ENCODE peak calls at places on chromosomes 2 and 18, in seven cellular contexts. Y, U, J, E, A, D and S are unnamed samples.

GRCh38 chr2:5368263-5368662 is 323.9 kb upstream of the SOX11 start:
- DNase-seq in Y (no peak), U (no peak), J (no peak), E (no peak), A (no peak), D (no peak), S (no peak)

GRCh38 chr18:6851480-6851879 is 122.0 kb downstream of the ARHGAP28 start:
- DNase-seq in Y (no peak), U (no peak), J (no peak), E (no peak), A (no peak), D (no peak), S (no peak)

GRCh38 chr2:149797030-149797429 is 209.5 kb upstream of the MMADHC start:
- DNase-seq in Y (no peak), U (no peak), J (no peak), E (no peak), A (no peak), D (no peak), S (no peak)

GRCh38 chr18:686339-687111 is 25.9 kb downstream of the ENOSF1 start:
- DNase-seq in Y (peak), U (no peak), J (no peak), E (peak), A (no peak), D (no peak), S (no peak)

GRCh38 chr2:186882511-186883071 is 33.6 kb upstream of the ZSWIM2 start:
- DNase-seq in Y (no peak), U (no peak), J (no peak), E (peak), A (no peak), D (no peak), S (no peak)

GRCh38 chr18:2547477-2548087 is 23.7 kb downstream of the METTL4 start:
- DNase-seq in Y (no peak), U (no peak), J (no peak), E (peak), A (no peak), D (peak), S (no peak)

GRCh38 chr18:76672627-76673026 is 149.7 kb upstream of the ZNF236 start:
- DNase-seq in Y (no peak), U (no peak), J (no peak), E (peak), A (no peak), D (peak), S (no peak)

GRCh38 chr2:148730085-148730484 is 85.5 kb downstream of the EPC2 start:
- DNase-seq in Y (no peak), U (no peak), J (no peak), E (peak), A (no peak), D (no peak), S (no peak)

GRCh38 chr2:127220807-127221527 is 868 bp upstream of the CYP27C1 start:
- DNase-seq in Y (no peak), U (no peak), J (no peak), E (peak), A (no peak), D (no peak), S (no peak)

GRCh38 chr2:148794558-148794957 is 80.5 kb upstream of the KIF5C start:
- DNase-seq in Y (no peak), U (no peak), J (no peak), E (peak), A (no peak), D (peak), S (no peak)

DNA sequence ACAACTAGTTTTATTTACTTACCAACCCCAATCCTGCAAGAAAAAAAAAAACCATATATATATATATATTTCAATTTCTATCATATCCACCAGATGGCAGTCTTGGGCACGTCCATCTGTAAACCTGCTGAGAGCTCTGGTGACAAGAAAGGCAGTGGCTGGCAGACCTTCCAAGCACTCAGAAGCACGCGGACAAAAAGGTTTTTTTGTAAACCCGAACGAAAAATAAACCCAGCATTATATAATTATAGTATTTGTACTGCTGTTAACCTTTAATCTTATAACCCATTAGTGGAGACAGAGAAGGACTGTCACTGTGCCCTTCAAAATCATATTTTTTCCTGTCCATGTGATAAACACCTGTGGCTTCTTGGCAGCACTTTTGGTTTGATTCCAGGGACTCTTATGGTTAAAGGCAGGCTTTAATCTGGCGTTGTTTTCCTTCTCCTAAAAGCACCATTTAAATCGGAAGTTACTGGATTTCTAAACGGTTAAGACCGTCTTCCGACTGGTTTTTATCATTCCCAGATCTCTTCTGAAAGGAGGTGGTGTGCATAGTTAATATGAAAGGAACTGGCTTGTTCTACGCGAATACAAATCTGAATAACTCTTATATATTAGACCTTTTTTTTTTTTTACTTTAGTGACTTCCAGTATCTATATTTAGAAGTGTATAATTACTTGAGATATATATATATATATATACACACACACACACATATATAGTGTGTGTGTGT is 31.0 kb upstream of the SLC3A1 start:
- DNase-seq in Y (peak), U (peak), J (peak), E (peak), A (peak), D (peak), S (no peak)
- H3K4me3 ChIP-seq in Y (peak), U (peak), J (peak), E (peak), A (peak), D (peak), S (peak)

GRCh38 chr2:288002-288742 is at the start of gene ALKAL2:
- DNase-seq in Y (peak), U (no peak), J (no peak), E (peak), A (peak), D (no peak), S (peak)

GRCh38 chr2:287471-287885 is 413 bp downstream of the ALKAL2 start:
- DNase-seq in Y (peak), U (no peak), J (no peak), E (peak), A (peak), D (peak), S (peak)

GRCh38 chr2:290090-290722 is 2.3 kb upstream of the ALKAL2 start:
- DNase-seq in Y (peak), U (peak), J (no peak), E (peak), A (peak), D (peak), S (peak)

GRCh38 chr2:289362-290089 is 1.6 kb upstream of the ALKAL2 start:
- DNase-seq in Y (peak), U (no peak), J (no peak), E (peak), A (no peak), D (peak), S (peak)

GRCh38 chr2:288743-289361 is 961 bp upstream of the ALKAL2 start:
- DNase-seq in Y (no peak), U (peak), J (no peak), E (peak), A (no peak), D (no peak), S (no peak)
- H3K4me3 ChIP-seq in Y (peak), U (peak), J (peak), E (peak), A (peak), D (no peak), S (peak)

GRCh38 chr2:47302308-47302707 is 100.6 kb upstream of the MSH2 start:
- DNase-seq in Y (no peak), U (no peak), J (no peak), E (no peak), A (no peak), D (no peak), S (no peak)
- H3K4me3 ChIP-seq in Y (no peak), U (no peak), J (no peak), E (no peak), A (no peak), D (no peak), S (no peak)

GRCh38 chr2:27582695-27583389 is at the start of gene ZNF512:
- DNase-seq in Y (peak), U (peak), J (peak), E (peak), A (peak), D (peak), S (peak)
- H3K4me3 ChIP-seq in Y (peak), U (peak), J (peak), E (peak), A (peak), D (peak), S (peak)

DNA sequence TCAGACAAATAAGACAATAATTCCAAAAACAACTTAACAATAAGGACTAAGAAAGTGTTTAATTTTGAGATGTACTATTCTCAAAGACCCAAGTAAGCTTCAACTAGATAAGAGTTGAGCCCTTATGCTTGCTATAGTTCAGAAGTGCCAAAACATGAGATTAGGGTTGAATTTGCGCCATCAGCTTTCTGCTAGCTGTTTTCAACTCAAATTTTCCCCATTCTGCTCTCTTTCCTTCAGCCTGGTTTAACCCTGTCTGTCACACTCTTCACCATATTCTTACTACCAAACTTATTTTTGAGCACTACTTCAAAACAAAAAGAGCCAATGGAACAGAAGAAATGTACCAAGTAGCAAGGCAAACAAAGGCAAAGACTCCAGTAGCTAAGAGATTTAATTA is 4.1 kb downstream of the NFE2L2 start:
- DNase-seq in Y (no peak), U (no peak), J (no peak), E (no peak), A (no peak), D (no peak), S (no peak)
- H3K4me3 ChIP-seq in Y (peak), U (peak), J (no peak), E (peak), A (peak), D (peak), S (peak)

GRCh38 chr2:231353469-231353868 is 42.0 kb upstream of the B3GNT7 start:
- DNase-seq in Y (no peak), U (peak), J (no peak), E (no peak), A (no peak), D (no peak), S (peak)

GRCh38 chr2:231355802-231356473 is 39.6 kb upstream of the B3GNT7 start:
- DNase-seq in Y (no peak), U (peak), J (no peak), E (no peak), A (no peak), D (no peak), S (peak)

GRCh38 chr2:231357048-231357447 is 38.5 kb upstream of the B3GNT7 start:
- DNase-seq in Y (no peak), U (no peak), J (no peak), E (no peak), A (no peak), D (no peak), S (peak)

GRCh38 chr2:231357931-231358330 is 37.6 kb upstream of the B3GNT7 start:
- DNase-seq in Y (no peak), U (no peak), J (no peak), E (no peak), A (no peak), D (no peak), S (no peak)

GRCh38 chr2:231356474-231356849 is 39.0 kb upstream of the B3GNT7 start:
- DNase-seq in Y (no peak), U (no peak), J (no peak), E (no peak), A (no peak), D (no peak), S (no peak)
- H3K4me3 ChIP-seq in Y (no peak), U (no peak), J (no peak), E (no peak), A (no peak), D (no peak), S (no peak)